ENCODE peak calls at places on chromosome 16, in seven cellular contexts. E is IMR-90, G is neuronal stem cell, M is H9, I is mesenchymal stem cell, W is H1, K is trophoblast cell. D is an unnamed sample. For H3K79me1, the result is how much of the 10 kb centered on the place peaks cover.

GRCh38 chr16:57380671-57381462 is 8.6 kb downstream of the CX3CL1 start:
- DNase-seq in E (peak), G (no peak), M (no peak), I (no peak), W (no peak), K (no peak), D (no peak)

GRCh38 chr16:8720080-8720966 is 45.9 kb downstream of the ABAT start:
- DNase-seq in E (no peak), G (peak), M (peak), I (no peak), W (peak), K (no peak), D (peak)

GRCh38 chr16:27439273-27440018 is 37.5 kb downstream of the IL21R start:
- DNase-seq in E (no peak), G (no peak), M (no peak), I (no peak), W (no peak), K (no peak), D (no peak)

GRCh38 chr16:70481929-70482536 is 27.6 kb downstream of the FCSK start:
- DNase-seq in E (peak), G (no peak), M (no peak), I (peak), W (no peak), K (peak), D (no peak)

GRCh38 chr16:27485126-27485525 is 64.6 kb downstream of the GTF3C1 start:
- DNase-seq in E (no peak), G (no peak), M (no peak), I (no peak), W (no peak), K (no peak), D (no peak)

GRCh38 chr16:14629919-14630619 is at the start of gene PARN:
- DNase-seq in E (peak), G (peak), M (peak), I (peak), W (peak), K (peak), D (peak)

GRCh38 chr16:79715088-79715487 is 114.6 kb upstream of the MAF start:
- DNase-seq in E (no peak), G (no peak), M (no peak), I (no peak), W (no peak), K (no peak), D (no peak)

GRCh38 chr16:85413713-85414663 is 199.1 kb upstream of the GSE1 start:
- DNase-seq in E (no peak), G (no peak), M (no peak), I (no peak), W (peak), K (no peak), D (no peak)

GRCh38 chr16:54236761-54237160 is 49.8 kb downstream of the IRX3 start:
- DNase-seq in E (peak), G (no peak), M (no peak), I (no peak), W (no peak), K (no peak), D (no peak)

GRCh38 chr16:19744670-19745069 is 26.6 kb downstream of the IQCK start:
- DNase-seq in E (no peak), G (no peak), M (no peak), I (no peak), W (no peak), K (no peak), D (no peak)

GRCh38 chr16:4783951-4784336 is 4.2 kb downstream of the SEPTIN12 start:
- DNase-seq in E (no peak), G (no peak), M (no peak), I (no peak), W (no peak), K (no peak), D (no peak)

GRCh38 chr16:14013571-14014283 is 57.4 kb upstream of the MRTFB start:
- DNase-seq in E (peak), G (no peak), M (no peak), I (peak), W (no peak), K (peak), D (peak)

GRCh38 chr16:11161439-11161838 is 94.6 kb downstream of the SOCS1 start:
- DNase-seq in E (no peak), G (no peak), M (no peak), I (no peak), W (no peak), K (no peak), D (no peak)

GRCh38 chr16:1335996-1336395 is 2.6 kb downstream of the BAIAP3 start:
- DNase-seq in E (no peak), G (no peak), M (no peak), I (no peak), W (no peak), K (no peak), D (peak)

GRCh38 chr16:55351936-55352335 is 27.9 kb downstream of the IRX6 start:
- DNase-seq in E (no peak), G (no peak), M (no peak), I (no peak), W (no peak), K (no peak), D (no peak)

GRCh38 chr16:88368036-88368435 is 14.7 kb upstream of the ZNF469 start:
- DNase-seq in E (no peak), G (no peak), M (no peak), I (no peak), W (no peak), K (no peak), D (no peak)

GRCh38 chr16:27408602-27409031 is 6.6 kb downstream of the IL21R start:
- DNase-seq in E (no peak), G (no peak), M (no peak), I (no peak), W (no peak), K (no peak), D (no peak)

GRCh38 chr16:85308585-85309540 is 196.6 kb upstream of the CIBAR2 start:
- DNase-seq in E (no peak), G (no peak), M (no peak), I (no peak), W (no peak), K (no peak), D (no peak)

GRCh38 chr16:57594531-57595031 is 33.8 kb upstream of the ADGRG1 start:
- DNase-seq in E (no peak), G (no peak), M (no peak), I (no peak), W (no peak), K (peak), D (no peak)

GRCh38 chr16:85028638-85029412 is 1.2 kb downstream of the KIAA0513 start:
- DNase-seq in E (peak), G (no peak), M (no peak), I (peak), W (no peak), K (peak), D (no peak)

GRCh38 chr16:25051446-25052160 is 36.4 kb upstream of the ARHGAP17 start:
- DNase-seq in E (peak), G (no peak), M (no peak), I (peak), W (no peak), K (peak), D (peak)

GRCh38 chr16:15966420-15967222 is 17.2 kb downstream of the ABCC1 start:
- DNase-seq in E (peak), G (no peak), M (no peak), I (peak), W (no peak), K (no peak), D (peak)

GRCh38 chr16:68331879-68332410 is 21.1 kb downstream of the PRMT7 start:
- DNase-seq in E (peak), G (no peak), M (no peak), I (peak), W (no peak), K (no peak), D (no peak)

GRCh38 chr16:55663770-55664677 is 8.2 kb downstream of the SLC6A2 start:
- DNase-seq in E (no peak), G (no peak), M (no peak), I (no peak), W (no peak), K (peak), D (peak)

GRCh38 chr16:68368602-68368944 is 57.8 kb downstream of the PRMT7 start:
- DNase-seq in E (no peak), G (no peak), M (no peak), I (no peak), W (no peak), K (no peak), D (peak)

GRCh38 chr16:6642271-6642670 is 690.4 kb upstream of the RBFOX1 start:
- DNase-seq in E (no peak), G (no peak), M (no peak), I (no peak), W (no peak), K (no peak), D (peak)

GRCh38 chr16:51048544-51048943 is 102.5 kb downstream of the SALL1 start:
- DNase-seq in E (peak), G (no peak), M (no peak), I (no peak), W (no peak), K (no peak), D (peak)

GRCh38 chr16:17343028-17343427 is 127.7 kb downstream of the XYLT1 start:
- DNase-seq in E (no peak), G (no peak), M (no peak), I (no peak), W (no peak), K (no peak), D (no peak)

GRCh38 chr16:30031477-30031918 is 427 bp upstream of the TLCD3B start:
- DNase-seq in E (no peak), G (no peak), M (peak), I (no peak), W (peak), K (no peak), D (no peak)

GRCh38 chr16:13390093-13390985 is 488.9 kb downstream of the SHISA9 start:
- DNase-seq in E (no peak), G (no peak), M (no peak), I (no peak), W (no peak), K (no peak), D (peak)

GRCh38 chr16:55370762-55371482 is 46.9 kb downstream of the IRX6 start:
- DNase-seq in E (peak), G (peak), M (peak), I (no peak), W (peak), K (no peak), D (peak)

GRCh38 chr16:89657442-89658220 is at the start of the genes CHMP1A and SPATA33:
- DNase-seq in E (peak), G (peak), M (peak), I (peak), W (peak), K (peak), D (peak)

GRCh38 chr16:48687421-48688038 is 77.5 kb upstream of the N4BP1 start:
- DNase-seq in E (peak), G (peak), M (peak), I (peak), W (peak), K (peak), D (peak)

GRCh38 chr16:48681520-48681919 is 71.5 kb upstream of the N4BP1 start:
- DNase-seq in E (no peak), G (no peak), M (no peak), I (no peak), W (no peak), K (no peak), D (no peak)

GRCh38 chr16:48684148-48684547 is 74.2 kb upstream of the N4BP1 start:
- DNase-seq in E (no peak), G (no peak), M (no peak), I (no peak), W (no peak), K (no peak), D (no peak)

GRCh38 chr16:48682971-48683370 is 73.0 kb upstream of the N4BP1 start:
- DNase-seq in E (no peak), G (no peak), M (no peak), I (no peak), W (no peak), K (no peak), D (no peak)
- H2AK5ac ChIP-seq in E (no peak), G (no peak), M (no peak), I (no peak), W (no peak), K (no peak), D (no peak)

GRCh38 chr16:74608944-74609343 is 2.0 kb upstream of the GLG1 start:
- DNase-seq in E (no peak), G (no peak), M (no peak), I (no peak), W (no peak), K (peak), D (peak)
- H3K79me1 ChIP-seq in E (under half), G (under half), M (under half), I (under half), W (under half), K (under half), D (under half)

GRCh38 chr16:63813862-63814261 is 1308.0 kb downstream of the CDH11 start:
- DNase-seq in E (no peak), G (no peak), M (no peak), I (no peak), W (no peak), K (no peak), D (no peak)

DNA sequence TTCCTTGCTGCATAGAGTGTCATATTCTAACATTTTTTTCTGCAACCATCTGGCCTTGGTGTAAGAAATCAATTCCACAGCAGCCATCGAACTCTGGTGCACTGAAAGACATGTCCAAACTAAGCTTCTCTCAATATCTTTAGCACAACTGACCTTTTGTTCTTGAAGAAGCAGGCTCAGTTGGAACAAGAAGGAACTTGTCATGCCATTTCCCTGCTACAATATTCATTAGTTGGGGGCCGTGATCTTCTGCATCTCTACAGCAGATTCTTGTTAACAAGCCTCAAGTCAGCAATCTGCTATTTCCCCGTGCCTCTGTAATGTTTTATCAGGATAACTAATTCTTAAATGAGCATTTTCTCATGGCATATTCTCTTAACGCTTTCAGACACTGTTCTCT is 1305.6 kb downstream of the CDH11 start:
- DNase-seq in E (no peak), G (no peak), M (no peak), I (no peak), W (no peak), K (no peak), D (no peak)
- H2BK5ac ChIP-seq in E (no peak), G (no peak), M (no peak), I (no peak), W (no peak), K (no peak), D (no peak)

GRCh38 chr16:83443972-83444371 is 363.8 kb upstream of the HSBP1 start:
- DNase-seq in E (no peak), G (no peak), M (no peak), I (no peak), W (no peak), K (no peak), D (no peak)

GRCh38 chr16:83449861-83450260 is 357.9 kb upstream of the HSBP1 start:
- DNase-seq in E (no peak), G (no peak), M (no peak), I (no peak), W (no peak), K (no peak), D (no peak)

DNA sequence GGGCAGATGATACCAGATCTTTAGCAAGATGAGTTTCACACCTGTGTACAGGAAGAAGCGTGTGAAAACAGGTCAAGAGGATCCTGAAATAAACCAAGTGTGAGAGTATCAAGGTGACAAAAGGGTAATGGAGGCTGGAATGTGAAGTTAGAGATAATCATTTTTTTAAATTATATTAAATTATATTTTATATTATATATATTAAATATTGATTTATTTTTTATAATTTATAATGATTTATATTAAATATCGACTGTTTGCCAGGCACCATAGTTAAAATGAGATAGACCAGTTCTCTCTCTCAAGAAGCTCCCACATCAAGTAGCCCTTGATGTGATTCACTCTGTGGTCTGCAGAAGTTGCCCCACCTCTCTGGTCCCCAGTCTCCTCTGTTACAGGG is 360.2 kb upstream of the HSBP1 start:
- DNase-seq in E (no peak), G (no peak), M (no peak), I (no peak), W (no peak), K (no peak), D (no peak)
- H2AK5ac ChIP-seq in E (no peak), G (no peak), M (no peak), I (no peak), W (no peak), K (no peak), D (no peak)

D was measured in mesendoderm.